ENCODE peak calls at places on chromosomes 13 and 19, in nine cellular contexts. P is HCT116, S is right atrium auricular region, Q is heart right ventricle, N is WTC11, D is epithelial cell of esophagus, C is uterus, G is colonic mucosa, A is GM20000. B is an unnamed sample.

GRCh38 chr13:48424212-48424611 is 11.3 kb upstream of the LPAR6 start:
- DNase-seq in P (no peak), S (no peak), Q (no peak), N (no peak), D (peak), C (no peak), G (no peak), A (no peak), B (no peak)

GRCh38 chr19:7705387-7706187 is 3.7 kb upstream of the FCER2 start:
- DNase-seq in P (no peak), S (peak), Q (peak), N (no peak), D (no peak), C (no peak), G (peak), A (peak), B (no peak)

GRCh38 chr13:109780880-109781383 is 5.5 kb downstream of the IRS2 start:
- DNase-seq in P (no peak), S (no peak), Q (no peak), N (no peak), D (peak), C (no peak), G (no peak), A (no peak), B (no peak)

GRCh38 chr19:3039641-3040077 is 10.6 kb upstream of the TLE2 start:
- DNase-seq in P (peak), S (no peak), Q (no peak), N (no peak), D (no peak), C (peak), G (no peak), A (no peak), B (no peak)

GRCh38 chr13:23608704-23609413 is 38.6 kb downstream of the TNFRSF19 start:
- DNase-seq in P (no peak), S (no peak), Q (peak), N (no peak), D (no peak), C (peak), G (peak), A (no peak), B (no peak)

GRCh38 chr19:2618611-2619010 is 83.9 kb downstream of the GNG7 start:
- DNase-seq in P (peak), S (no peak), Q (peak), N (no peak), D (peak), C (no peak), G (peak), A (no peak), B (no peak)

GRCh38 chr19:51002542-51003311 is 1.3 kb upstream of the KLK8 start:
- DNase-seq in P (peak), S (no peak), Q (no peak), N (peak), D (peak), C (no peak), G (peak), A (peak), B (no peak)

GRCh38 chr19:1262687-1263123 is 6.4 kb upstream of the CIRBP start:
- DNase-seq in P (no peak), S (no peak), Q (no peak), N (no peak), D (no peak), C (no peak), G (no peak), A (no peak), B (no peak)

GRCh38 chr19:29671393-29672076 is 6.3 kb downstream of the PLEKHF1 start:
- DNase-seq in P (no peak), S (no peak), Q (peak), N (no peak), D (peak), C (peak), G (no peak), A (peak), B (peak)

GRCh38 chr13:86447479-86447878 is 648.3 kb upstream of the SLITRK6 start:
- DNase-seq in P (no peak), S (no peak), Q (no peak), N (no peak), D (no peak), C (no peak), G (no peak), A (no peak), B (no peak)

GRCh38 chr13:105587786-105588185 is 947.7 kb downstream of the EFNB2 start:
- DNase-seq in P (peak), S (no peak), Q (no peak), N (no peak), D (peak), C (no peak), G (no peak), A (no peak), B (peak)

GRCh38 chr13:81326913-81327312 is 986.0 kb upstream of the SPRY2 start:
- DNase-seq in P (no peak), S (no peak), Q (no peak), N (no peak), D (peak), C (no peak), G (no peak), A (no peak), B (no peak)

GRCh38 chr13:48661112-48661511 is 7.4 kb downstream of the CYSLTR2 start:
- DNase-seq in P (no peak), S (no peak), Q (no peak), N (no peak), D (no peak), C (no peak), G (no peak), A (no peak), B (no peak)

GRCh38 chr13:49840266-49840665 is 47.8 kb upstream of the KPNA3 start:
- DNase-seq in P (no peak), S (no peak), Q (no peak), N (no peak), D (no peak), C (no peak), G (no peak), A (no peak), B (no peak)

GRCh38 chr19:28680091-28680490 is 532.9 kb downstream of the UQCRFS1 start:
- DNase-seq in P (no peak), S (no peak), Q (no peak), N (no peak), D (no peak), C (no peak), G (no peak), A (no peak), B (no peak)

GRCh38 chr19:49450405-49450804 is 1.2 kb downstream of the PIH1D1 start:
- DNase-seq in P (no peak), S (no peak), Q (no peak), N (no peak), D (no peak), C (no peak), G (no peak), A (no peak), B (no peak)

GRCh38 chr13:59514316-59514715 is 649.4 kb downstream of the DIAPH3 start:
- DNase-seq in P (no peak), S (no peak), Q (no peak), N (no peak), D (no peak), C (no peak), G (no peak), A (no peak), B (no peak)

GRCh38 chr19:54691582-54692293 is 29.0 kb downstream of the LILRB4 start:
- DNase-seq in P (no peak), S (no peak), Q (no peak), N (no peak), D (no peak), C (no peak), G (no peak), A (no peak), B (no peak)

DNA sequence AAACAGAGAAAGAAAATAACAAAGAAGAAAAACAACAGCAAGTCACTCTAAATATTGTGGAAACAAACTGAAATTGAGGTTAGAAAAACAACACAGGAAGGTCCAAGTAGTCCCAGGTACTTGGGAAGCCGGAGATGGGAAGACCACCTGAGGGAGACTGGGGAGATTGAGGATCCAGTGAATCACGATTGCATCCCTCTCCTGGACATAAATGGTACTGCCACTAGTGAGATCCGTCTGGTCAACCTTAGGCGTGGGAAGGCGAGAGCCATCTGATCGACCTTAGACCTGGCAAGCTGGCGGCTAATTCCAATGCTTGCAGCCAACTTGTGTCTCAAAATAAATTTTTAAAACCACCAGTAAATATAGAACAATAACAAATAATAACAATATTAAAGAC is 81.9 kb downstream of the ZNF726 start:
- DNase-seq in P (peak), S (no peak), Q (no peak), N (peak), D (no peak), C (no peak), G (no peak), A (no peak), B (no peak)
- TF ChIP-seq CTCF in P (no peak), S (no peak), Q (no peak), N (peak), D (peak), C (no peak), G (no peak), A (no peak), B (peak)

GRCh38 chr13:20566917-20567755 is at the start of gene IFT88:
- DNase-seq in P (peak), S (peak), Q (peak), N (peak), D (peak), C (peak), G (peak), A (peak), B (no peak)
- TF ChIP-seq CTCF in P (no peak), S (no peak), Q (no peak), N (no peak), D (no peak), C (no peak), G (no peak), A (no peak), B (no peak)

DNA sequence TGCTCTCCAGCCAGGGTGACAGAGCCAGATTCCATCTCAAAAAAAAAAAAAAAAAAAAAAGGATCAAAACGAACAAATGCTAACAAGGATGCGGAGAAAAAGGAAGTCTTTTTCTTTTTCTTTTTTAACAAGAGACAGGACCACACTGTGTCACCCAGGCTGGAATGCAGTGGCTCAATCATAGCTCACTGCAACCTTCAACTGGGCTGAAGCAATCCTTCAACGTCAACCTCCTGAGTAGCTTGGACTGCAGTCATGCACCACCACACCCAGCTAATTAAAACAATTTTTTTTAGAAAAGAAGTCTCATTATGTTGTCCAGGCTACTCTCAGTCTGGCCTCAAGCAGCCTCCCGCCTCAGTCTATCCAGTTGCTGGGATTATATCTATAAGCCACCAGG is 20.8 kb upstream of the OR7A17 start:
- DNase-seq in P (no peak), S (no peak), Q (no peak), N (no peak), D (no peak), C (no peak), G (no peak), A (no peak), B (no peak)
- TF ChIP-seq CTCF in P (no peak), S (no peak), Q (no peak), N (no peak), D (no peak), C (no peak), G (no peak), A (no peak), B (no peak)

GRCh38 chr19:57406516-57407123 is 4.3 kb upstream of the ZNF17 start:
- DNase-seq in P (peak), S (no peak), Q (peak), N (peak), D (peak), C (no peak), G (peak), A (peak), B (peak)
- TF ChIP-seq CTCF in P (peak), S (peak), Q (peak), N (peak), D (peak), C (no peak), G (no peak), A (peak), B (peak)

GRCh38 chr13:61410669-61411297 is 4.9 kb downstream of the PCDH20 start:
- DNase-seq in P (peak), S (no peak), Q (no peak), N (no peak), D (peak), C (no peak), G (no peak), A (peak), B (peak)
- TF ChIP-seq CTCF in P (peak), S (peak), Q (peak), N (peak), D (peak), C (no peak), G (peak), A (no peak), B (peak)

GRCh38 chr19:46017095-46017429 is 5.8 kb downstream of the PGLYRP1 start:
- DNase-seq in P (no peak), S (no peak), Q (no peak), N (no peak), D (no peak), C (no peak), G (no peak), A (no peak), B (no peak)
- TF ChIP-seq CTCF in P (no peak), S (peak), Q (no peak), N (no peak), D (no peak), C (no peak), G (no peak), A (no peak), B (no peak)

DNA sequence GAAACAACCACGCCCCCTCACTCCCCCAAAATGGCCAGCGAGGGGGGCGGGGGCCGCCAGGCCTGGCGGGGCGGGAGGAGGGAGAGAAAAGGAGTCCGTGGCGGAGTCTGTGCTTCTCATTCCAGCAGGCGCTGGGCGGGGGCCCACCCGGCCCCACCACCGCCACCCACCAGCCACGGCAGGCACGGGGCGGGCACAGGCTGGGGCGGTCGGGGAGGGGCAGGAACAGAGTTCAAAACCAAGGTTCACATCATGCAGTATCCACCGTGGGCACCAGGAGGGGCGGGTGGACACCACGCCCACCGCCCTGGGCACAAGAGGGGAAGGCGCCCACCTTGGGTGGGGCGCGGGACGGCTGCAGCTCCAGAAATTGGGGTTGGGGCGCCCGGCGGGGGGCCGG is 12.8 kb downstream of the DPF1 start:
- DNase-seq in P (no peak), S (no peak), Q (no peak), N (peak), D (no peak), C (no peak), G (no peak), A (no peak), B (no peak)
- TF ChIP-seq CTCF in P (no peak), S (no peak), Q (no peak), N (no peak), D (no peak), C (no peak), G (no peak), A (no peak), B (peak)

GRCh38 chr13:52706074-52706473 is 33.5 kb downstream of the CNMD start:
- DNase-seq in P (no peak), S (no peak), Q (no peak), N (no peak), D (no peak), C (no peak), G (no peak), A (no peak), B (no peak)

GRCh38 chr13:52701728-52702480 is 37.7 kb downstream of the CNMD start:
- DNase-seq in P (no peak), S (no peak), Q (no peak), N (no peak), D (no peak), C (no peak), G (no peak), A (no peak), B (no peak)

GRCh38 chr13:52703482-52703881 is 36.1 kb downstream of the CNMD start:
- DNase-seq in P (no peak), S (no peak), Q (no peak), N (no peak), D (no peak), C (no peak), G (no peak), A (no peak), B (no peak)

GRCh38 chr13:52711277-52711676 is 28.3 kb downstream of the CNMD start:
- DNase-seq in P (no peak), S (no peak), Q (no peak), N (peak), D (no peak), C (no peak), G (no peak), A (no peak), B (no peak)

GRCh38 chr13:52707375-52707774 is 32.2 kb downstream of the CNMD start:
- DNase-seq in P (no peak), S (no peak), Q (no peak), N (no peak), D (no peak), C (no peak), G (no peak), A (no peak), B (no peak)
- TF ChIP-seq CTCF in P (no peak), S (no peak), Q (no peak), N (no peak), D (no peak), C (no peak), G (no peak), A (no peak), B (peak)

GRCh38 chr19:12885749-12886706 is 973 bp downstream of the KLF1 start:
- DNase-seq in P (no peak), S (no peak), Q (no peak), N (peak), D (no peak), C (no peak), G (no peak), A (no peak), B (no peak)
- TF ChIP-seq CTCF in P (no peak), S (no peak), Q (no peak), N (peak), D (no peak), C (no peak), G (no peak), A (no peak), B (no peak)